ENCODE peak calls at places on chromosomes 3 and 15, in eight cellular contexts. H is tibial nerve, A is ovary, J is suprapubic skin, X is A549, B is stomach, I is K562, Z is transverse colon. G is an unnamed sample.

GRCh38 chr3:52140000-52140399 is 14.2 kb downstream of the POC1A start:
- DNase-seq in H (no peak), A (no peak), J (no peak), X (no peak), B (no peak), I (no peak), Z (no peak), G (no peak)

GRCh38 chr15:52103217-52104207 is 9.1 kb downstream of the BCL2L10 start:
- DNase-seq in H (no peak), A (peak), J (no peak), X (peak), B (no peak), I (no peak), Z (peak), G (peak)

GRCh38 chr15:43150171-43150929 is 17.0 kb downstream of the TMEM62 start:
- DNase-seq in H (no peak), A (no peak), J (no peak), X (peak), B (no peak), I (peak), Z (no peak), G (no peak)

GRCh38 chr3:168495251-168495650 is 399.5 kb upstream of the GOLIM4 start:
- DNase-seq in H (no peak), A (no peak), J (no peak), X (no peak), B (no peak), I (no peak), Z (no peak), G (no peak)

GRCh38 chr15:67130673-67131601 is 65.5 kb downstream of the SMAD3 start:
- DNase-seq in H (no peak), A (no peak), J (peak), X (no peak), B (no peak), I (no peak), Z (no peak), G (peak)

GRCh38 chr3:111864821-111865656 is 6.0 kb downstream of the PHLDB2 start:
- DNase-seq in H (no peak), A (no peak), J (no peak), X (no peak), B (no peak), I (no peak), Z (no peak), G (no peak)

GRCh38 chr15:83973816-83974215 is 261.8 kb upstream of the GOLGA6L4 start:
- DNase-seq in H (no peak), A (no peak), J (no peak), X (peak), B (no peak), I (peak), Z (no peak), G (no peak)

GRCh38 chr3:14461748-14462324 is 59.4 kb downstream of the SLC6A6 start:
- DNase-seq in H (no peak), A (no peak), J (no peak), X (peak), B (peak), I (no peak), Z (peak), G (no peak)

GRCh38 chr3:194333212-194333980 is 17.7 kb downstream of the CPN2 start:
- DNase-seq in H (peak), A (peak), J (peak), X (peak), B (peak), I (peak), Z (peak), G (peak)

GRCh38 chr3:142981108-142981507 is 17.6 kb upstream of the PAQR9 start:
- DNase-seq in H (no peak), A (no peak), J (no peak), X (no peak), B (no peak), I (no peak), Z (no peak), G (no peak)

GRCh38 chr3:73917643-73918042 is 292.9 kb upstream of the PDZRN3 start:
- DNase-seq in H (no peak), A (no peak), J (no peak), X (no peak), B (no peak), I (no peak), Z (no peak), G (no peak)

GRCh38 chr15:101504866-101505609 is 15.5 kb upstream of the PCSK6 start:
- DNase-seq in H (no peak), A (no peak), J (no peak), X (no peak), B (no peak), I (no peak), Z (no peak), G (no peak)

GRCh38 chr3:3189102-3189727 is 9.7 kb upstream of the CRBN start:
- DNase-seq in H (no peak), A (no peak), J (no peak), X (no peak), B (no peak), I (no peak), Z (no peak), G (no peak)

GRCh38 chr15:70526221-70526973 is 237.0 kb downstream of the UACA start:
- DNase-seq in H (peak), A (no peak), J (peak), X (peak), B (no peak), I (no peak), Z (peak), G (no peak)

GRCh38 chr3:53750253-53751210 is 95.7 kb downstream of the CHDH start:
- DNase-seq in H (no peak), A (no peak), J (no peak), X (no peak), B (no peak), I (no peak), Z (no peak), G (no peak)

GRCh38 chr3:194488007-194488742 is 1.4 kb upstream of the ATP13A3 start:
- DNase-seq in H (no peak), A (no peak), J (no peak), X (no peak), B (no peak), I (peak), Z (no peak), G (no peak)

GRCh38 chr3:133930341-133930933 is 34.8 kb upstream of the RAB6B start:
- DNase-seq in H (no peak), A (no peak), J (peak), X (peak), B (no peak), I (peak), Z (no peak), G (no peak)

GRCh38 chr3:133663569-133664313 is 2.0 kb upstream of the TOPBP1 start:
- DNase-seq in H (no peak), A (no peak), J (no peak), X (peak), B (no peak), I (peak), Z (no peak), G (no peak)

GRCh38 chr3:12831582-12831866 is 9.8 kb downstream of the RPL32 start:
- DNase-seq in H (no peak), A (no peak), J (no peak), X (no peak), B (no peak), I (no peak), Z (no peak), G (no peak)

GRCh38 chr3:12436514-12437222 is 47.6 kb upstream of the TSEN2 start:
- DNase-seq in H (no peak), A (no peak), J (no peak), X (no peak), B (no peak), I (no peak), Z (no peak), G (peak)

GRCh38 chr3:169448501-169448900 is 215.0 kb downstream of the MECOM start:
- DNase-seq in H (no peak), A (no peak), J (no peak), X (no peak), B (no peak), I (no peak), Z (no peak), G (no peak)

GRCh38 chr15:67146214-67146613 is 80.8 kb downstream of the SMAD3 start:
- DNase-seq in H (no peak), A (peak), J (no peak), X (no peak), B (peak), I (no peak), Z (peak), G (peak)

GRCh38 chr15:38603672-38604071 is 39.1 kb upstream of the RASGRP1 start:
- DNase-seq in H (no peak), A (no peak), J (no peak), X (no peak), B (no peak), I (no peak), Z (no peak), G (no peak)

GRCh38 chr3:186821429-186822367 is 15.4 kb upstream of the RFC4 start:
- DNase-seq in H (no peak), A (no peak), J (no peak), X (no peak), B (no peak), I (peak), Z (no peak), G (no peak)

GRCh38 chr3:12964713-12965612 is 108.3 kb downstream of the IQSEC1 start:
- DNase-seq in H (no peak), A (no peak), J (no peak), X (no peak), B (no peak), I (no peak), Z (no peak), G (no peak)

GRCh38 chr15:90040618-90041017 is 39.5 kb downstream of the ZNF710 start:
- DNase-seq in H (no peak), A (no peak), J (no peak), X (no peak), B (no peak), I (peak), Z (no peak), G (no peak)

GRCh38 chr3:14360123-14360881 is 42.1 kb upstream of the SLC6A6 start:
- DNase-seq in H (no peak), A (no peak), J (no peak), X (no peak), B (no peak), I (no peak), Z (no peak), G (no peak)

GRCh38 chr15:62138124-62138523 is 27.0 kb downstream of the C2CD4B start:
- DNase-seq in H (no peak), A (no peak), J (no peak), X (no peak), B (no peak), I (no peak), Z (no peak), G (no peak)
- TF ChIP-seq EP300 in H (no peak), A (no peak), J (no peak), X (no peak), B (no peak), I (no peak), Z (no peak), G (no peak)

DNA sequence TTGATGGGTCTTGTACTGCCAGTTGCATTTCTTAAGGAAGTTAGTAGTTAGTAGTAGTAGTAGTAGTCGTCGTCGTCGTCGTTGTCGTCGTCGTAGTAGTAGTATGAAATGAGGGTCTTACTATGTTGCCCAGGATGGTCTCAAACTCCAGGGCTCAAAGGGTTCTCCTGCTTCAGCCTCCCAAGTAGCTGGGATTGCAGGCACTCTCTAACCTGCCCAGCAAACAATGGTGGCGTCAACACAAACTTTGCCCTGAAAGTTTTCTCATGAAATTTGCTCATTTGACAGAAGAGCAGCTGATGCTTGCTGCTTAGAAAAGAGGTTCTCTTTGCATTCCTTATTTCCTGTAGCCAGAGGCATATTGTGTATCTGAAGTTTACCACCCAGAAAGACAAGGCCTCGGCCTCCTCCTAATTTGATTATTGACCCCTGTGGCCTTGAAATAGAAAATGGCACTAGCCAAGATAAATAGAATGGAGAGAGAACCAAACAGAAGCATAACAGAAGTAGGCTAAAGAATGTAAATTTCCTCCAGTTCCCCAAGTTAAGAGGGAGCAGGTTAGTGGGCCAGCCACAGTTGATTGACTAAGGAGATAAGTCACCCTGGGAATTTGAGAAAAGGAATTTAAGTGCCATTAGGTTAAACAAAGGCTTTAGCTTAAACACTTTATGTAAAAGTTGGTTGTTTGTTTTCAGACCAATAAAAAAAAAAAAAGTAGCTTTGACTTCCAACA is 166.2 kb upstream of the ROBO2 start:
- DNase-seq in H (no peak), A (no peak), J (no peak), X (no peak), B (no peak), I (no peak), Z (no peak), G (no peak)
- H3K27ac ChIP-seq in H (no peak), A (no peak), J (no peak), X (no peak), B (no peak), I (no peak), Z (no peak), G (no peak)

DNA sequence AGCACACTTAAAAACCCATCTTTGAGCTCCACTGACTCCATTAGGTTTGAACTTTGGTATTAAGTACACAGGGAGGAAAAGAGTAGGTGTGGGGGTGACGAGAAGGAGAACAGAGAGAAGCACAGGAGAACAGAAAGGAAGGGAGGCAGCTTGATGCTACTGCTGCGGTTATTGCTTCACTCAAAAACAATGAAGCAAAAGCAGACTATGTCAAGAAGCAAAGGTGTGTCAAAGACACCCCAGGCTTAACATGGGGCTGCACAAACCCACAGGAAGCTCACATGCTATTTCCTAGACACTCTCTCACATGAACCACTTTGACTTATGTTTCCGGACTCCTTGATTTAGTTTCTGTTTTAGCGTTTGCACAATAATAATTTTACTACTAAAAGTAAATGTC is 961.0 kb upstream of the CFAP20DC start:
- DNase-seq in H (no peak), A (no peak), J (no peak), X (no peak), B (no peak), I (no peak), Z (no peak), G (no peak)
- TF ChIP-seq EP300 in H (no peak), A (no peak), J (no peak), X (no peak), B (no peak), I (no peak), Z (no peak), G (no peak)

GRCh38 chr3:100525753-100526612 is 33.6 kb downstream of the TMEM45A start:
- DNase-seq in H (peak), A (no peak), J (no peak), X (no peak), B (no peak), I (no peak), Z (no peak), G (peak)
- H3K27ac ChIP-seq in H (no peak), A (no peak), J (peak), X (no peak), B (peak), I (no peak), Z (peak), G (peak)

DNA sequence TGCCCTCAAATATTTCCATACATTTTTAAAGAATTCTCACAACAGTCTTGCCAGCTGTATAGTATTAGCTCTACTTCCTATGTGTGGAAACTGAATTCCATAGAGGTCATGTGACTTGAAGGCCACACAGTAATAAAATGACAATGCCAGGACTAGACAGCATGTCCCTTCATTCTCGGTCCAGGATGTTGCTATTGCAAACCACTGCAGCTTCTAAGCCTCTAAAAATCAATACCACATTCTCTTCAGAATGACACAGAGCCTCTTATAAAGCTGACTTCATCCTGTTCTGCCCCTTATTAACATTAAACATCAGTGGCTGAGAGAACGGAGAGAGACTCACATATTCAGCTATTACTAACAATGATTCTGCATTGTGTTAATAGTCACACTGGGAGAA is 240.3 kb upstream of the PEX5L start:
- DNase-seq in H (no peak), A (no peak), J (no peak), X (no peak), B (no peak), I (no peak), Z (no peak), G (no peak)
- TF ChIP-seq EP300 in H (no peak), A (no peak), J (no peak), X (no peak), B (no peak), I (no peak), Z (no peak), G (no peak)

DNA sequence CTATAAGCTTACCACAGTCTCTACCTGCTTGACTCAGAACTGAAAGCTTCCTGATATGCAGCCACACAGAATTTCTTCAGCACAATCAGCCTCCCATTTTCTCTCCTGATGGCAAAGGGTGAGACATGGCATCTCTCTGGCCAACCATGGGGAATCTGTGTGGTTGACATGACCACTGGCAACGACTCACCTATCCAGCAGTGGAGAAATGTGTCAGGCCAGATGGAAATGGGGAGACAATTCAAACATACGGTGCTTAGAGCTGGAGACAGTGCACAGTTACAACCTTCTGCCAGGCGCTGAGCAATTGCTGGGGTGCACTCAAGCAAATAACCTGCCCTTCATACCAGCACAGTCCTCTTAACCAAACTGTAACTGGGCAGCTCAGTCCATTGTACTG is 3.6 kb downstream of the ZNF385D start:
- DNase-seq in H (no peak), A (no peak), J (no peak), X (no peak), B (no peak), I (no peak), Z (no peak), G (no peak)
- H3K27ac ChIP-seq in H (no peak), A (no peak), J (no peak), X (no peak), B (no peak), I (no peak), Z (no peak), G (no peak)